ENCODE peak calls at places on chromosome 17, in four cellular contexts. B is BE2C, M is ovary, N is upper lobe of right lung. Y is an unnamed sample. For H3K9me3, the result is how much of the 10 kb centered on the place peaks cover.

GRCh38 chr17:4332296-4332970 is 34.0 kb downstream of the UBE2G1 start:
- DNase-seq in M (no peak), B (no peak), N (no peak), Y (no peak)

GRCh38 chr17:17376362-17376761 is 73.2 kb downstream of the NT5M start:
- DNase-seq in N (peak), B (no peak), M (no peak), Y (no peak)

GRCh38 chr17:33335491-33336173 is 42.5 kb upstream of the ASIC2 start:
- DNase-seq in B (peak), M (no peak), N (no peak), Y (no peak)

GRCh38 chr17:9402590-9403199 is 172.9 kb downstream of the STX8 start:
- DNase-seq in N (no peak), B (peak), M (no peak), Y (peak)

GRCh38 chr17:35080536-35080935 is 17.0 kb upstream of the RFFL start:
- DNase-seq in N (no peak), B (no peak), M (no peak), Y (no peak)

GRCh38 chr17:5126719-5127488 is 11.1 kb downstream of the USP6 start:
- DNase-seq in B (no peak), M (no peak), N (peak), Y (no peak)

GRCh38 chr17:44968225-44969143 is at the start of gene C1QL1:
- DNase-seq in B (peak), N (peak), M (peak), Y (peak)

GRCh38 chr17:17181666-17182600 is 24.2 kb downstream of the PLD6 start:
- DNase-seq in N (no peak), B (no peak), M (no peak), Y (no peak)

GRCh38 chr17:75032896-75033294 is 13.9 kb downstream of the ATP5PD start:
- DNase-seq in N (no peak), B (peak), M (peak), Y (no peak)

GRCh38 chr17:80374039-80374731 is 40.8 kb upstream of the ENDOV start:
- DNase-seq in B (no peak), N (peak), M (peak), Y (no peak)

GRCh38 chr17:49545811-49546545 is 29.7 kb upstream of the NXPH3 start:
- DNase-seq in B (no peak), M (no peak), N (no peak), Y (no peak)

GRCh38 chr17:27076814-27077213 is 217.1 kb upstream of the WSB1 start:
- DNase-seq in N (no peak), B (no peak), M (no peak), Y (no peak)
- H3K9me3 ChIP-seq in N (under half), B (under half), M (under half), Y (under half)

GRCh38 chr17:21680366-21680765 is 12.0 kb upstream of the KCNJ18 start:
- DNase-seq in B (no peak), M (no peak), N (no peak), Y (no peak)

GRCh38 chr17:21677126-21677910 is 15.0 kb upstream of the KCNJ18 start:
- DNase-seq in B (no peak), M (no peak), N (no peak), Y (no peak)

GRCh38 chr17:21677911-21678310 is 14.4 kb upstream of the KCNJ18 start:
- DNase-seq in M (no peak), B (no peak), N (no peak), Y (no peak)

GRCh38 chr17:21678451-21679081 is 13.8 kb upstream of the KCNJ18 start:
- DNase-seq in M (no peak), B (no peak), N (peak), Y (no peak)

DNA sequence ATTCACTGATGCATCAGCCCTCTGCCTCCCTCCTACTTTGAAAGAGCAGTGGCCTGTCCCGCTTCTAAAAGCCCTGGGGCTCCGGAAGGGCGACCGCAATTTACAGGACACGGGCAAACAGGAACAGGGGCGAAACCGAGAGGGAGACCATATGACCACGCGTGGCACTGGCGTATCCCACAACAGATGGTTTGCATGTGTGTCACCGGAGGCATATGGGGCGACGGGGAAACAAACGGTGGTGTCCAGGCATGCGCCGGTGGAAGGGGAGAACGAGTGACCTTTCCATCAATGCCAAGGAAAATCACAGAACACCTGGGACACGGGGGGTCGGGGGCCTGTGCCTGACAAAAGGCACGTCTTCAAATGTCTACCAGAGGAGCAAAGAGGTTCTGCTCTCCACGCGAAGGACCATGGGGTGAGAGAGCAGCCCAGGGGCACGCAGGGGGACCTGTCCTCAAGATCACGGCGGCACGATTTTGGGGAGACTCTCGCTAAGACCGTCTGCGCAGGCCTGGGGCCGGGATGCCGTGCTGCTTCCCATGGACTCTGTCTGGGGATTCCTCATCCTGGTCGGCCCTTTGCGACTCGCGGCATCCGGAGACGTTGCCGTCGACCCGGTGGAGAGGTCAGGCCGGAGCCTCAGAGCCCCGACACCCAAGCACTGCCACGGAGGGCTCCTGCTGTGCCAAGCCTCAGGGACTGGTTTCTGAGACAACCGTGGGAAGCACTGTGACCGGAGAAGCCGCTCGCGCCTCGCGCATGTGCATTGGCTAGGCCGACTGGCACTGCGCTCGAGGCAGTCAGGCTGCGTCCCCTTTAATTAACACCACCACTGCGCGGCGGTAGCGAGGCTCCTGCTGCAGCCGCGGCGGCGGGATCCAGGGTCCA is 12.8 kb upstream of the KCNJ18 start:
- DNase-seq in B (no peak), M (no peak), N (no peak), Y (no peak)
- H3K9me3 ChIP-seq in B (under half), M (under half), N (under half), Y (under half)

GRCh38 chr17:16083223-16083622 is 83.6 kb downstream of the TTC19 start:
- DNase-seq in N (no peak), B (no peak), M (no peak), Y (no peak)

GRCh38 chr17:16086957-16087356 is 87.3 kb downstream of the TTC19 start:
- DNase-seq in M (no peak), N (no peak), B (no peak), Y (no peak)

GRCh38 chr17:16085066-16085699 is 85.6 kb downstream of the TTC19 start:
- DNase-seq in M (no peak), B (no peak), N (no peak), Y (no peak)

GRCh38 chr17:16080366-16080765 is 80.7 kb downstream of the TTC19 start:
- DNase-seq in N (no peak), B (no peak), M (no peak), Y (no peak)

DNA sequence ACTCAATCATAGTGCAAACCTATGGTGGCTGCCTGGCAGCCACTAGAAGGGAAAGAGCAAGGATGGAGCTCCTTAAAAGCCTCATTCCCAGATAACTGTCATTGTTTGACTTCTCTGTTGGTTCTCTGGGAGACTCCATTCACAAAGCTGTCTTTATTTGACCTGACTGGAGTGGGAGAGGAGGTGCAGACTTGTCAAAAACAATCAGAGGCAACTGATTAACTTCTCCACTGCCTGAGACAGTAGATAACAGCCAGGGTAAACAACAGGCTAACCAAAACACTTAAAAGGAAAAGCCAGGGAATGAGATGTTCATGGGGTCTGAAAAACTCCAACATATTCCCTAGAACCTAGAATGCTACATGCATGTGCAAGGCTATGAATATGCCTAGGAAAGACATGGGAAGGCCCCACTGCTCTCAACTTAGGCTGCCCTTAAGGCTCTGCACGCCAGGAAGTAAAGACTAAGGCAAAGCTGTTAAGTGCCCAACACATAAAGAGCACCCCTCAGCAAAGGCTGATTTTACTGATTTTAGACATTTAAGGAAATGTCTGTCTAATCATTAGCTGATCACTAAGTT is 82.0 kb downstream of the TTC19 start:
- DNase-seq in B (no peak), M (no peak), N (no peak), Y (no peak)
- H3K9me3 ChIP-seq in B (under half), M (under half), N (under half), Y (under half)

GRCh38 chr17:14775761-14776492 is 475.0 kb downstream of the HS3ST3B1 start:
- DNase-seq in M (no peak), N (no peak), B (no peak), Y (no peak)

GRCh38 chr17:14781123-14781522 is 480.2 kb downstream of the HS3ST3B1 start:
- DNase-seq in B (no peak), M (no peak), N (no peak), Y (no peak)

GRCh38 chr17:14776791-14777190 is 475.9 kb downstream of the HS3ST3B1 start:
- DNase-seq in N (no peak), B (no peak), M (no peak), Y (no peak)

GRCh38 chr17:14779236-14779635 is 478.4 kb downstream of the HS3ST3B1 start:
- DNase-seq in M (no peak), B (no peak), N (no peak), Y (no peak)

DNA sequence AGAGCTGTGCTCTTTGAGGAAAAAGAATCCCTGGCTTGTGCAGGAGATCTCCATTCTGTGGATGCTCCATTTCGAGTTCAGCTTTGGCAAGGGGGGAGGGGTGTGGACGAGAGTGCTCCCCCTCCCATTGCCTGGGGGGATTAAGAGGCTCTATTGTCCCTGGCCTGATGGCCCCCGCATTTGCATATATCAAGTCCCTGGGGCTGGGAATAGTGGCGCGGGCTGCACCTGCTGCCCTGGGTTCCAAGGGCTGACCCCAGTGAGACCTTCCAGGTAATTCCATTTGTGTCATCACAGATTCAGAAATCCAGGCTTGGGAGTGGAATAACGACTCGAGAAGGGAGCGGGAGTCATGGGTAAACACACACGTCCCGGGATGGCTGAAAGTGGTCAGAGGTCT is 479.2 kb downstream of the HS3ST3B1 start:
- DNase-seq in N (no peak), M (no peak), B (no peak), Y (no peak)
- H3K9me3 ChIP-seq in N (under half), M (under half), B (under half), Y (under half)

GRCh38 chr17:22694362-22695227 is 1002.3 kb downstream of the KCNJ18 start:
- DNase-seq in N (no peak), B (peak), M (no peak), Y (no peak)
- H3K9me3 ChIP-seq in N (under half), B (under half), M (under half), Y (under half)

GRCh38 chr17:7497636-7498035 is 13.5 kb downstream of the POLR2A start:
- DNase-seq in B (no peak), N (no peak), M (no peak), Y (no peak)
- H3K9me3 ChIP-seq in B (under half), N (under half), M (under half), Y (under half)

GRCh38 chr17:69961488-69962145 is 113.4 kb upstream of the KCNJ16 start:
- DNase-seq in M (peak), B (no peak), N (no peak), Y (peak)
- H3K9me3 ChIP-seq in M (under half), B (under half), N (under half), Y (under half)

GRCh38 chr17:21296097-21297025 is 11.8 kb downstream of the MAP2K3 start:
- DNase-seq in M (no peak), N (peak), B (no peak), Y (no peak)

GRCh38 chr17:21297026-21297520 is 12.6 kb downstream of the MAP2K3 start:
- DNase-seq in M (no peak), B (no peak), N (peak), Y (no peak)

GRCh38 chr17:21293846-21294240 is 9.3 kb downstream of the MAP2K3 start:
- DNase-seq in B (no peak), M (no peak), N (no peak), Y (no peak)

GRCh38 chr17:21294321-21295035 is 10.0 kb downstream of the MAP2K3 start:
- DNase-seq in N (no peak), B (peak), M (no peak), Y (no peak)

DNA sequence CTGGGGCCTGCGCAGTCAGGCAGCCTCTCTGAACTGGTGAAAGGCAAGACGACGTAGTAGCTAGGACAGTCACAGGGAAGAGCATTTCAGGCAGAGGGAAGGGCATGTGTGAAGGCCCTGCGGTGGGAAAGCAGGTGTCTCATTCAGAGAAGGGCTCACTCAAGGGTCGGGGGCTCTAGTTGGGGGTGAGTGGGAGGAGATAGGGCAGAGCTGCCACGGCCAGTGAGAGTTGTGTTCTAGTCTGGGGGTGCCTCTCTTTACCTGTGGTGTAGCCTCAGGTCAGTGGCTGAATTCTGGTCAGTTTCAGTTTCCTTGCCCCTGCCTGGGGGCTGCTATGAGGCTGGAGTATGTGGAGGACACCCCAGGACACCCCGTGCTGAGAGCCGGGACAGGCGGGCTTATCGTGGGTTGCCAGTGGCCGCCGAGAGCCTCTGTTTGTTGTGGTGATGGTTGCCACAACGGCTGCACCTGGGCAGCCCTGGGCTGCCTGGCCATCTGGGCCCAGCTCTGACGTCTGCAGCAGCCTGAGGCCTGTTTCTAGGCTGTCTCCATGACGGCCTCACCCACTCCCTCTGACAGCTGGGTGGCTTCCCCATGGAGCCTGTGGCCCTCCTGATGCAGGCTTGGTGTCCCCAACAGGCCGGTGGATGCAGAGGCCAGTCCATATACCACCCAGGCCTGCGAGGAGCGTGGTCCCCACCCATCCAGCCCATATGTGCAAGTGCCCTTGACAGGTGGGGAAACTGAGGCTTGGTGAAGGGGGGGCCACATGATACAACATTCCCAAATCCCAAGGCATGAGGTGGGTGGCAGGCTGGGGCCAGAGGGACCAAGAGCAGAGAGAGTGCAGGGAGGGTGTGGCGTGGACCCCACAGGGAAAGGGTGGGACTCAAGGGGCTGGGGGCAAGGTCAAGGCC is 10.8 kb downstream of the MAP2K3 start:
- DNase-seq in M (no peak), N (peak), B (peak), Y (peak)
- H3K9me3 ChIP-seq in M (under half), N (under half), B (under half), Y (under half)

GRCh38 chr17:67751101-67752074 is 33.7 kb downstream of the NOL11 start:
- DNase-seq in B (no peak), M (no peak), N (no peak), Y (no peak)
- H3K9me3 ChIP-seq in B (under half), M (under half), N (under half), Y (under half)